ENCODE peak calls at places on chromosomes 1 and 21, in nine cellular contexts. C is OCI-LY7, X is RWPE1, Y is GM23338, B is ovary, W is epithelial cell of esophagus, J is Peyer's patch, R is GM06990, T is fibroblast of pulmonary artery. Z is an unnamed sample.
A peak's percentile ranks its signal among the peaks of the same experiment; 100 is the strongest.

GRCh38 chr1:222975472-222976122 is 160.8 kb downstream of the DISP1 start:
- DNase-seq in W (no peak), X (no peak), C (no peak), T (peak; percentile 40), J (no peak), B (no peak), R (no peak), Y (no peak), Z (no peak)

GRCh38 chr1:12480748-12481362 is 137.2 kb downstream of the DHRS3 start:
- DNase-seq in T (peak; percentile 88), J (peak; percentile 59), B (no peak), Y (no peak), X (peak; percentile 86), R (peak; percentile 15), W (peak; percentile 94), C (peak; percentile 63), Z (no peak)

GRCh38 chr21:28393279-28393678 is 599.4 kb downstream of the LTN1 start:
- DNase-seq in T (no peak), J (no peak), W (peak; percentile 99), Y (peak; percentile 9), C (no peak), R (no peak), B (no peak), X (peak; percentile 73), Z (no peak)

GRCh38 chr1:7265771-7266371 is 480.6 kb downstream of the CAMTA1 start:
- DNase-seq in C (no peak), W (peak; percentile 97), X (peak; percentile 92), R (peak; percentile 34), Y (no peak), B (no peak), T (peak; percentile 60), J (no peak), Z (no peak)

GRCh38 chr1:156455362-156455761 is 45.2 kb downstream of the MEF2D start:
- DNase-seq in J (no peak), W (no peak), C (no peak), B (no peak), Y (no peak), X (no peak), T (no peak), R (no peak), Z (no peak)

GRCh38 chr1:55640708-55641473 is 425.7 kb upstream of the USP24 start:
- DNase-seq in Y (no peak), T (peak; percentile 61), W (peak; percentile 26), R (no peak), B (peak; percentile 68), X (no peak), C (no peak), J (no peak), Z (no peak)

GRCh38 chr1:150186789-150187559 is 37.3 kb downstream of the PLEKHO1 start:
- DNase-seq in J (no peak), T (peak; percentile 62), R (peak; percentile 28), Y (peak; percentile 65), C (peak; percentile 80), X (peak; percentile 37), W (peak; percentile 48), B (no peak), Z (no peak)

GRCh38 chr1:115217150-115218033 is 120.7 kb downstream of the NGF start:
- DNase-seq in R (no peak), W (no peak), X (no peak), J (no peak), B (no peak), Y (no peak), T (no peak), C (no peak), Z (no peak)

GRCh38 chr1:169161512-169162194 is 55.2 kb downstream of the ATP1B1 start:
- DNase-seq in R (peak; percentile 21), B (no peak), J (no peak), Y (no peak), X (peak; percentile 21), T (peak; percentile 14), C (no peak), W (peak; percentile 22), Z (no peak)

GRCh38 chr1:151475175-151475574 is 15.9 kb upstream of the POGZ start:
- DNase-seq in J (no peak), X (no peak), B (no peak), C (peak; percentile 38), Y (no peak), R (peak; percentile 78), W (peak; percentile 70), T (no peak), Z (no peak)

GRCh38 chr1:93738926-93739325 is 57.3 kb upstream of the BCAR3 start:
- DNase-seq in Y (no peak), C (no peak), B (no peak), J (no peak), W (no peak), T (no peak), R (no peak), X (no peak), Z (peak; percentile 25)

GRCh38 chr1:93738075-93738622 is 56.5 kb upstream of the BCAR3 start:
- DNase-seq in X (peak; percentile 88), B (no peak), J (no peak), R (no peak), Y (no peak), C (no peak), T (peak; percentile 73), W (peak; percentile 88), Z (no peak)

GRCh38 chr1:93734999-93735398 is 53.4 kb upstream of the BCAR3 start:
- DNase-seq in R (no peak), J (no peak), T (no peak), C (peak; percentile 45), Y (peak; percentile 32), X (no peak), W (no peak), B (no peak), Z (no peak)

GRCh38 chr1:93733340-93733739 is 51.7 kb upstream of the BCAR3 start:
- DNase-seq in R (no peak), B (no peak), J (no peak), T (no peak), C (no peak), X (no peak), W (no peak), Y (no peak), Z (no peak)

DNA sequence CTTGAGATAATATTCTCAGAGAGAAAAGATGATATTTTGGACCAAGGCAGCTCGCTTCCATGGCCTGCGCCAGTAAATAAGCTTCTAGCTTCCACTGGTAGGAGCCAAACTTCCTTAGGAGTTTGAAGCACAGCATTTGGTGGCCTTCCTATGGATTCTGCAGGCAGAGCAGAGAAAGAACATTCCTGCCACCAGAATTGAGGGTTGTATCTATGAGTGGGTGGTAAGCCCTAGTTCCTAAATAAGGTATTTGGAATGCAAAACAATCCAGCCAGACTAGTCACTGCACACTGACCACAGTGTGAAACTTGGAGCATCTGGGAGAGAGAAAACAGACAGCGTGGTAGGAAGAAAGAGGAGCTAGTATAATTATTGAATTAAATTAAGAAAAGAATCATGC is 54.1 kb upstream of the BCAR3 start:
- DNase-seq in W (peak; percentile 63), C (no peak), X (peak; percentile 46), Y (no peak), J (no peak), T (peak; percentile 76), B (no peak), R (no peak), Z (no peak)
- TF ChIP-seq CTCF in W (no peak), C (no peak), X (no peak), Y (no peak), J (no peak), T (peak; percentile 26), B (no peak), R (no peak), Z (no peak)

GRCh38 chr1:42966688-42967609 is 8.3 kb upstream of the SLC2A1 start:
- DNase-seq in J (no peak), B (no peak), X (peak; percentile 97), W (peak; percentile 99), R (no peak), T (peak; percentile 71), C (no peak), Y (peak; percentile 57), Z (no peak)

GRCh38 chr1:42965339-42965738 is 6.7 kb upstream of the SLC2A1 start:
- DNase-seq in Y (no peak), T (no peak), B (no peak), W (no peak), R (no peak), C (no peak), J (no peak), X (no peak), Z (no peak)

GRCh38 chr1:42971848-42972291 is 13.2 kb upstream of the SLC2A1 start:
- DNase-seq in R (no peak), W (no peak), J (no peak), Y (no peak), X (no peak), C (no peak), T (peak; percentile 72), B (no peak), Z (peak; percentile 55)

GRCh38 chr1:42970143-42970542 is 11.5 kb upstream of the SLC2A1 start:
- DNase-seq in T (no peak), Y (no peak), X (no peak), B (no peak), R (no peak), C (no peak), J (no peak), W (no peak), Z (no peak)

GRCh38 chr1:42968654-42969053 is 10.0 kb upstream of the SLC2A1 start:
- DNase-seq in C (no peak), T (no peak), J (no peak), B (no peak), R (no peak), Y (no peak), X (no peak), W (no peak), Z (no peak)
- TF ChIP-seq CTCF in C (no peak), T (no peak), J (no peak), B (no peak), R (no peak), Y (no peak), X (no peak), W (no peak), Z (no peak)

DNA sequence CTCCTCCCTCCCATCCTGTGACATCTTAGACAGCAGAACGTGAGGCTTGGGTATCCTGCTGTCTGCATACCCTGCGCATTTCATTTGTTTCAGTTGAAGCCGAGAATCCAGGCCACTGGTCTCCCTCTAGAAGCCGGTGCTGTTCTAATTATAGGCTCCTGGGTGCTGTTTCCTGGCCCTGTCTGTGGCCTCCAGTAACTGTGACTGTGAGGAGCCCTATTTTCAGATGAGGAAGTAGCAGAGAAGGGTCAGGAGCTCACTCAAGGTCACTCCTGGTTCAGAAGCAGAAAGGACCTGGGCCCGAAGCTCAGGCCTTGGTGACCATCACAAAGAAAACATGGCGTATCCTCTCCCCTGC is 24.0 kb downstream of the COQ8A start:
- DNase-seq in C (no peak), W (no peak), T (no peak), B (no peak), Y (no peak), R (no peak), X (no peak), J (no peak), Z (no peak)
- TF ChIP-seq CTCF in C (no peak), W (no peak), T (no peak), B (no peak), Y (no peak), R (no peak), X (no peak), J (no peak), Z (no peak)

DNA sequence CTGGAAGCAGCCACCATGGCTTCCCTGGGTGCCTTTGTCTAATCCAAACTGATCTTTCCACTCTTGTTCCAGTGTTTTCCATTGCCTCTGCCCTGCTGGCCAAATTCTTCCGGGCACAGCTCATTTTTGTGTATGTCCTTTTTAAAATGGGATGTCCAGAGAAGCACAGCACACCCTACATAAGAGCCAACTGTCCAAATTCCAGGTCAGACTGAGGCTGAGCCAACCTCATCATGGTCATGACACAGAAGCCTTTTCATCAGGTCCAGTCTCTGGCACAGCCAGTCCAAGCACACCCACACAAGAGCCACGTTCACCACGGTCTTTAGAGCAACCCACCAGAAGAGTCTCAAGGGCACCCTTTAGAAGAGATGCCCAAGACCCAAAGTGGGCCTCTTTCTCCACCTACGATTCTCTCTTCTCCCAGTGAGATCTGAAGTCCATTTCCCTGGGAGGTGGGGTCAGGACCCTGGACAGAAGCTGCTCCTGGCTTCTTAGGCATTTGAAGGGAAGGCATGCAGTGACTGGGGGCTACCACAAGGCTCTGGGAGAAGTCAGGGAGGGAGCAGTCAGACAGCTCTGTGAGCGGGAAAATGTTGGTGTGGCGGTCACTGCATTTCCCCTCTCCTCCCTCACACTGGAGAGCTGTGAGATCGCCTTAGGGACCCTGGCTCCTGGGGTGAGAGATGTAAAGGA is 53.2 kb downstream of the SYT2 start:
- DNase-seq in Y (peak; percentile 93), C (no peak), R (no peak), X (peak; percentile 61), J (no peak), B (no peak), T (peak; percentile 60), W (peak; percentile 38), Z (no peak)
- TF ChIP-seq CTCF in Y (peak; percentile 34), C (no peak), R (no peak), X (no peak), J (no peak), B (no peak), T (peak; percentile 39), W (no peak), Z (peak; percentile 50)